ENCODE peak calls at places on chromosomes 13 and 19, in eight cellular contexts. T is caudate nucleus, V is C1 segment of cervical spinal cord, J is T-helper 2 cell, A is EL, H is fibroblast of lung, S is prostate gland, P is GDM1. E is an unnamed sample.

GRCh38 chr19:53647350-53647749 is 15.6 kb downstream of the DPRX start:
- DNase-seq in T (no peak), V (no peak), J (no peak), A (no peak), H (no peak), S (no peak), P (no peak), E (no peak)

GRCh38 chr13:30907167-30907761 is 1.2 kb downstream of the MEDAG start:
- DNase-seq in T (no peak), V (no peak), J (no peak), A (peak), H (peak), S (no peak), P (no peak), E (no peak)

GRCh38 chr13:77729502-77730221 is 32.2 kb downstream of the SLAIN1 start:
- DNase-seq in T (no peak), V (peak), J (peak), A (no peak), H (no peak), S (no peak), P (no peak), E (no peak)

GRCh38 chr13:60363288-60363687 is 33.7 kb upstream of the TDRD3 start:
- DNase-seq in T (no peak), V (no peak), J (no peak), A (no peak), H (no peak), S (no peak), P (no peak), E (no peak)

GRCh38 chr13:76516013-76516412 is 370.2 kb downstream of the KCTD12 start:
- DNase-seq in T (no peak), V (no peak), J (no peak), A (peak), H (peak), S (no peak), P (no peak), E (no peak)

GRCh38 chr19:48506138-48506733 is 5.4 kb downstream of the LMTK3 start:
- DNase-seq in T (no peak), V (no peak), J (peak), A (peak), H (peak), S (no peak), P (peak), E (no peak)

GRCh38 chr13:26568132-26568815 is 10.8 kb downstream of the WASF3 start:
- DNase-seq in T (no peak), V (no peak), J (no peak), A (no peak), H (no peak), S (no peak), P (no peak), E (no peak)

GRCh38 chr19:45400192-45400591 is 4.7 kb downstream of the PPP1R13L start:
- DNase-seq in T (no peak), V (no peak), J (no peak), A (no peak), H (no peak), S (peak), P (no peak), E (no peak)

GRCh38 chr19:5102520-5102919 is 133.6 kb downstream of the KDM4B start:
- DNase-seq in T (no peak), V (no peak), J (no peak), A (no peak), H (no peak), S (no peak), P (no peak), E (no peak)

GRCh38 chr19:38068851-38069250 is 155.2 kb downstream of the DPF1 start:
- DNase-seq in T (no peak), V (no peak), J (no peak), A (no peak), H (no peak), S (no peak), P (no peak), E (no peak)

GRCh38 chr19:17952041-17952976 is 14.6 kb upstream of the KCNN1 start:
- DNase-seq in T (no peak), V (no peak), J (no peak), A (no peak), H (no peak), S (no peak), P (no peak), E (no peak)

GRCh38 chr13:110103479-110103878 is 203.5 kb downstream of the COL4A1 start:
- DNase-seq in T (no peak), V (no peak), J (no peak), A (no peak), H (peak), S (no peak), P (no peak), E (no peak)

GRCh38 chr19:27740396-27740795 is 1472.6 kb downstream of the UQCRFS1 start:
- DNase-seq in T (no peak), V (no peak), J (no peak), A (no peak), H (peak), S (no peak), P (no peak), E (no peak)

GRCh38 chr19:19487077-19488040 is 28.0 kb downstream of the TSSK6 start:
- DNase-seq in T (no peak), V (no peak), J (no peak), A (no peak), H (no peak), S (no peak), P (no peak), E (no peak)

GRCh38 chr19:6056801-6057650 is 53.3 kb downstream of the RFX2 start:
- DNase-seq in T (peak), V (peak), J (no peak), A (peak), H (peak), S (peak), P (no peak), E (peak)

GRCh38 chr19:17860331-17860992 is 752 bp downstream of the RPL18A start:
- DNase-seq in T (no peak), V (no peak), J (no peak), A (no peak), H (no peak), S (no peak), P (no peak), E (no peak)

GRCh38 chr13:80084086-80084676 is 256.7 kb downstream of the SPRY2 start:
- DNase-seq in T (no peak), V (no peak), J (no peak), A (peak), H (peak), S (no peak), P (no peak), E (no peak)

GRCh38 chr19:43779820-43780219 is 953 bp downstream of the KCNN4 start:
- DNase-seq in T (no peak), V (no peak), J (peak), A (no peak), H (no peak), S (no peak), P (peak), E (no peak)

GRCh38 chr19:28541029-28541428 is 671.9 kb downstream of the UQCRFS1 start:
- DNase-seq in T (no peak), V (no peak), J (no peak), A (no peak), H (no peak), S (no peak), P (no peak), E (no peak)

GRCh38 chr19:41702208-41702651 is 6.2 kb upstream of the CEACAM5 start:
- DNase-seq in T (no peak), V (no peak), J (no peak), A (peak), H (peak), S (no peak), P (no peak), E (no peak)

GRCh38 chr19:39375929-39376328 is 15.0 kb downstream of the PAF1 start:
- DNase-seq in T (no peak), V (no peak), J (no peak), A (no peak), H (no peak), S (no peak), P (no peak), E (no peak)

GRCh38 chr13:32116210-32116609 is 84.6 kb downstream of the FRY start:
- DNase-seq in T (no peak), V (no peak), J (peak), A (no peak), H (peak), S (no peak), P (peak), E (no peak)

GRCh38 chr19:44905437-44906160 is at the start of gene APOE:
- DNase-seq in T (peak), V (peak), J (no peak), A (peak), H (no peak), S (no peak), P (no peak), E (peak)